ENCODE peak calls at places on chromosomes 11 and 22, in six cellular contexts. B is CD4-positive, CD25-positive, alpha-beta regulatory T cell; W is thoracic aorta; P is fibroblast of lung; H is globus pallidus; M is HFFc6. Q is an unnamed sample.

GRCh38 chr11:12235945-12236743 is 125.8 kb downstream of the MICAL2 start:
- DNase-seq in B (peak), W (no peak), P (peak), H (peak), M (peak), Q (no peak)

GRCh38 chr11:101456812-101457211 is 127.0 kb downstream of the TRPC6 start:
- DNase-seq in B (no peak), W (no peak), P (peak), H (no peak), M (no peak), Q (no peak)

GRCh38 chr11:102494216-102494615 is 36.3 kb downstream of the MMP7 start:
- DNase-seq in B (no peak), W (no peak), P (no peak), H (no peak), M (peak), Q (peak)

GRCh38 chr11:59417023-59417422 is 9.2 kb downstream of the OR5A2 start:
- DNase-seq in B (no peak), W (no peak), P (no peak), H (no peak), M (no peak), Q (no peak)

GRCh38 chr22:44186737-44187136 is 6.0 kb downstream of the PARVG start:
- DNase-seq in B (no peak), W (no peak), P (no peak), H (no peak), M (no peak), Q (no peak)

GRCh38 chr11:119933164-119933563 is 204.2 kb upstream of the NECTIN1 start:
- DNase-seq in B (no peak), W (no peak), P (no peak), H (no peak), M (no peak), Q (no peak)

GRCh38 chr11:102843474-102843873 is at the start of gene MMP3:
- DNase-seq in B (no peak), W (no peak), P (no peak), H (no peak), M (peak), Q (no peak)

GRCh38 chr11:80293293-80293692 is 852.5 kb upstream of the TENM4 start:
- DNase-seq in B (no peak), W (no peak), P (no peak), H (no peak), M (no peak), Q (no peak)

GRCh38 chr11:29019960-29020683 is 911.9 kb downstream of the METTL15 start:
- DNase-seq in B (no peak), W (no peak), P (peak), H (no peak), M (peak), Q (no peak)

Q was measured in epithelial cell of proximal tubule.